ENCODE peak calls at places on chromosomes 11 and 22, in nine cellular contexts. Z is mesenchymal stem cell; B is germinal center; G is non-pigmented ciliary epithelial cell; U is stimulated activated CD8-positive, alpha-beta memory T cell treated with anti-CD3 and anti-CD28 coated beads, Interleukin-15, amount 100 ng/mL, for 1 hour; L is Daoy; S is A549; T is NCI-H510A treated with DMSO at 0.1 percent for 48 hours; E is smooth muscle cell of the brain vasculature. D is an unnamed sample.

GRCh38 chr11:15119352-15119751 is 4.6 kb downstream of the INSC start:
- DNase-seq in Z (no peak), B (no peak), G (no peak), U (no peak), L (no peak), S (no peak), T (no peak), E (no peak), D (no peak)

GRCh38 chr11:109422755-109423113 is 744 bp downstream of the C11orf87 start:
- DNase-seq in Z (no peak), B (no peak), G (no peak), U (no peak), L (no peak), S (no peak), T (peak), E (no peak), D (no peak)

GRCh38 chr22:30705710-30706651 is 11.3 kb downstream of the OSBP2 start:
- DNase-seq in Z (no peak), B (no peak), G (no peak), U (no peak), L (peak), S (no peak), T (peak), E (no peak), D (peak)

GRCh38 chr11:11476971-11477645 is 124.1 kb upstream of the CSNK2A3 start:
- DNase-seq in Z (no peak), B (no peak), G (no peak), U (no peak), L (no peak), S (no peak), T (no peak), E (no peak), D (no peak)

GRCh38 chr11:88810420-88811097 is 255.2 kb downstream of the GRM5 start:
- DNase-seq in Z (no peak), B (no peak), G (no peak), U (no peak), L (no peak), S (no peak), T (no peak), E (no peak), D (no peak)

GRCh38 chr11:74611369-74611861 is 19.0 kb downstream of the POLD3 start:
- DNase-seq in Z (peak), B (no peak), G (no peak), U (no peak), L (peak), S (peak), T (peak), E (no peak), D (no peak)

GRCh38 chr11:45930031-45930794 is 7.8 kb downstream of the LARGE2 start:
- DNase-seq in Z (no peak), B (peak), G (no peak), U (no peak), L (no peak), S (no peak), T (peak), E (no peak), D (no peak)

GRCh38 chr22:30868663-30869385 is 99.8 kb downstream of the MORC2 start:
- DNase-seq in Z (no peak), B (no peak), G (peak), U (no peak), L (peak), S (no peak), T (peak), E (no peak), D (no peak)

GRCh38 chr11:36530840-36531239 is 20.8 kb upstream of the TRAF6 start:
- DNase-seq in Z (no peak), B (no peak), G (no peak), U (no peak), L (no peak), S (no peak), T (no peak), E (no peak), D (no peak)

GRCh38 chr11:79417069-79417920 is 23.5 kb downstream of the TENM4 start:
- DNase-seq in Z (peak), B (no peak), G (no peak), U (no peak), L (no peak), S (no peak), T (peak), E (no peak), D (no peak)

GRCh38 chr11:63767415-63768231 is 952 bp downstream of the ZFTA start:
- DNase-seq in Z (peak), B (peak), G (no peak), U (no peak), L (peak), S (peak), T (peak), E (peak), D (peak)

GRCh38 chr11:3087373-3087772 is 30.1 kb upstream of the CARS1 start:
- DNase-seq in Z (no peak), B (no peak), G (no peak), U (no peak), L (no peak), S (no peak), T (no peak), E (no peak), D (no peak)

GRCh38 chr22:20011993-20012740 is 4.5 kb downstream of the ARVCF start:
- DNase-seq in Z (no peak), B (no peak), G (no peak), U (no peak), L (no peak), S (no peak), T (no peak), E (no peak), D (no peak)

GRCh38 chr22:49310354-49310753 is 517.3 kb downstream of the BRD1 start:
- DNase-seq in Z (no peak), B (no peak), G (no peak), U (no peak), L (no peak), S (no peak), T (no peak), E (no peak), D (no peak)

GRCh38 chr11:125457814-125458343 is 38.2 kb downstream of the FEZ1 start:
- DNase-seq in Z (no peak), B (no peak), G (no peak), U (no peak), L (peak), S (no peak), T (no peak), E (no peak), D (peak)

GRCh38 chr11:19241260-19242183 is 777 bp upstream of the E2F8 start:
- DNase-seq in Z (no peak), B (peak), G (no peak), U (no peak), L (peak), S (peak), T (no peak), E (no peak), D (peak)

GRCh38 chr11:75766449-75767227 is 1.9 kb upstream of the DGAT2 start:
- DNase-seq in Z (no peak), B (no peak), G (no peak), U (no peak), L (no peak), S (no peak), T (no peak), E (no peak), D (no peak)

D was measured in retina.